ENCODE peak calls at places on chromosomes 3 and 15, in eight cellular contexts. E is osteocyte, O is psoas muscle, H is GM23338, F is GM13977, Y is mucosa of descending colon, L is heart left ventricle, R is WERI-Rb-1. K is an unnamed sample.

GRCh38 chr3:73070675-73071575 is 9.5 kb downstream of the EBLN2 start:
- DNase-seq in E (no peak), O (no peak), H (no peak), F (no peak), Y (no peak), L (no peak), R (no peak), K (no peak)

GRCh38 chr3:158313344-158313927 is 203.5 kb downstream of the RSRC1 start:
- DNase-seq in E (no peak), O (no peak), H (peak), F (peak), Y (no peak), L (no peak), R (peak), K (no peak)

GRCh38 chr15:35320911-35321310 is 225.1 kb downstream of the DPH6 start:
- DNase-seq in E (no peak), O (no peak), H (no peak), F (no peak), Y (no peak), L (no peak), R (no peak), K (no peak)

GRCh38 chr15:43081283-43081682 is 24.6 kb downstream of the UBR1 start:
- DNase-seq in E (no peak), O (no peak), H (no peak), F (no peak), Y (no peak), L (no peak), R (no peak), K (no peak)

GRCh38 chr3:166837535-166837934 is 542.6 kb downstream of the ZBBX start:
- DNase-seq in E (no peak), O (no peak), H (peak), F (peak), Y (no peak), L (no peak), R (peak), K (no peak)

GRCh38 chr15:38471974-38472373 is 18.0 kb downstream of the FAM98B start:
- DNase-seq in E (no peak), O (no peak), H (no peak), F (no peak), Y (no peak), L (no peak), R (no peak), K (no peak)

GRCh38 chr3:66885326-66886000 is 112.6 kb upstream of the KBTBD8 start:
- DNase-seq in E (no peak), O (no peak), H (peak), F (no peak), Y (no peak), L (no peak), R (no peak), K (no peak)

GRCh38 chr3:170740726-170741591 is 129.0 kb downstream of the RPL22L1 start:
- DNase-seq in E (no peak), O (peak), H (no peak), F (no peak), Y (no peak), L (peak), R (no peak), K (no peak)

GRCh38 chr3:38084019-38084968 is 45.3 kb downstream of the DLEC1 start:
- DNase-seq in E (no peak), O (peak), H (no peak), F (no peak), Y (no peak), L (no peak), R (no peak), K (peak)

GRCh38 chr3:12138044-12138443 is 20.7 kb downstream of the TIMP4 start:
- DNase-seq in E (no peak), O (no peak), H (peak), F (no peak), Y (no peak), L (no peak), R (peak), K (peak)

GRCh38 chr3:108036984-108037741 is 53.7 kb downstream of the CD47 start:
- DNase-seq in E (no peak), O (no peak), H (no peak), F (peak), Y (no peak), L (no peak), R (peak), K (no peak)

GRCh38 chr3:16697437-16698258 is 92.4 kb upstream of the DAZL start:
- DNase-seq in E (no peak), O (no peak), H (peak), F (no peak), Y (no peak), L (no peak), R (no peak), K (no peak)

GRCh38 chr3:41338276-41338675 is 139.0 kb downstream of the CTNNB1 start:
- DNase-seq in E (no peak), O (no peak), H (no peak), F (no peak), Y (no peak), L (no peak), R (no peak), K (no peak)

GRCh38 chr3:192928720-192929119 is 11.1 kb upstream of the MB21D2 start:
- DNase-seq in E (no peak), O (no peak), H (no peak), F (no peak), Y (no peak), L (no peak), R (no peak), K (no peak)

GRCh38 chr3:143016321-143016972 is 15.1 kb downstream of the U2SURP start:
- DNase-seq in E (no peak), O (no peak), H (peak), F (no peak), Y (no peak), L (no peak), R (no peak), K (no peak)

GRCh38 chr3:11757441-11757875 is 89.2 kb downstream of the TAMM41 start:
- DNase-seq in E (no peak), O (peak), H (no peak), F (no peak), Y (no peak), L (no peak), R (peak), K (no peak)

GRCh38 chr3:161171639-161172552 is 49.2 kb upstream of the NMD3 start:
- DNase-seq in E (no peak), O (no peak), H (peak), F (no peak), Y (no peak), L (no peak), R (no peak), K (no peak)

GRCh38 chr3:119794971-119795612 is 13.2 kb downstream of the NR1I2 start:
- DNase-seq in E (peak), O (no peak), H (peak), F (no peak), Y (peak), L (no peak), R (no peak), K (no peak)

GRCh38 chr3:41248525-41248924 is 49.2 kb downstream of the CTNNB1 start:
- DNase-seq in E (no peak), O (no peak), H (no peak), F (no peak), Y (no peak), L (no peak), R (no peak), K (no peak)

GRCh38 chr3:132444333-132444732 is 27.0 kb downstream of the DNAJC13 start:
- DNase-seq in E (no peak), O (no peak), H (no peak), F (no peak), Y (no peak), L (no peak), R (no peak), K (no peak)

GRCh38 chr15:53976844-53977392 is 1.3 kb upstream of the UNC13C start:
- DNase-seq in E (no peak), O (peak), H (peak), F (no peak), Y (peak), L (no peak), R (peak), K (no peak)

GRCh38 chr3:59774613-59775012 is 724.8 kb upstream of the CFAP20DC start:
- DNase-seq in E (no peak), O (no peak), H (no peak), F (no peak), Y (no peak), L (no peak), R (no peak), K (no peak)

GRCh38 chr3:51283421-51283820 is 101.7 kb upstream of the MANF start:
- DNase-seq in E (no peak), O (no peak), H (no peak), F (no peak), Y (no peak), L (no peak), R (peak), K (no peak)

GRCh38 chr3:71247221-71247947 is 336.1 kb downstream of the FOXP1 start:
- DNase-seq in E (no peak), O (no peak), H (peak), F (no peak), Y (no peak), L (no peak), R (no peak), K (no peak)

GRCh38 chr15:67063689-67064606 is 1.5 kb upstream of the SMAD3 start:
- DNase-seq in E (no peak), O (peak), H (peak), F (no peak), Y (peak), L (peak), R (no peak), K (peak)

GRCh38 chr15:93943607-93944006 is 287.8 kb upstream of the MCTP2 start:
- DNase-seq in E (no peak), O (no peak), H (no peak), F (no peak), Y (no peak), L (no peak), R (no peak), K (no peak)

GRCh38 chr15:89998923-89999675 is 2.0 kb upstream of the ZNF710 start:
- DNase-seq in E (no peak), O (no peak), H (no peak), F (no peak), Y (no peak), L (no peak), R (no peak), K (peak)

GRCh38 chr3:56115698-56116097 is 352.6 kb downstream of the ERC2 start:
- DNase-seq in E (no peak), O (no peak), H (peak), F (no peak), Y (no peak), L (no peak), R (no peak), K (no peak)

DNA sequence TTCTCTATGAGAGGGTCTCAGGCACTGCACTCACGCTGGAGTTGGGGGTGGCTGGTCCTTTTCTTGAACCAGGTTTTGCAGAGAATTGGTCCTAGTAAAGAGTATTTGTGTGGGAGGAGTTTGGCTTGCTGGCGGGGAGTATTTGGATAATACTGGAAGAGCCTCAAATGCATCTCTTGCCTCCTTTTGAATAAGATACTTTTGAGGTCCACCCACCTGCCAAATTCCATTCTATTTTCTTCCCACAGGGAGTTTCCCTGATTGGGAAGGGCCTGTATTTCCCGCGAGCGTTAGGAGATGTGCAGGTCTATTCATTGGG is 452 bp upstream of the RASA2 start:
- DNase-seq in E (no peak), O (no peak), H (no peak), F (no peak), Y (no peak), L (no peak), R (no peak), K (no peak)
- TF ChIP-seq CTCF in E (no peak), O (no peak), H (no peak), F (no peak), Y (no peak), L (no peak), R (no peak), K (no peak)

DNA sequence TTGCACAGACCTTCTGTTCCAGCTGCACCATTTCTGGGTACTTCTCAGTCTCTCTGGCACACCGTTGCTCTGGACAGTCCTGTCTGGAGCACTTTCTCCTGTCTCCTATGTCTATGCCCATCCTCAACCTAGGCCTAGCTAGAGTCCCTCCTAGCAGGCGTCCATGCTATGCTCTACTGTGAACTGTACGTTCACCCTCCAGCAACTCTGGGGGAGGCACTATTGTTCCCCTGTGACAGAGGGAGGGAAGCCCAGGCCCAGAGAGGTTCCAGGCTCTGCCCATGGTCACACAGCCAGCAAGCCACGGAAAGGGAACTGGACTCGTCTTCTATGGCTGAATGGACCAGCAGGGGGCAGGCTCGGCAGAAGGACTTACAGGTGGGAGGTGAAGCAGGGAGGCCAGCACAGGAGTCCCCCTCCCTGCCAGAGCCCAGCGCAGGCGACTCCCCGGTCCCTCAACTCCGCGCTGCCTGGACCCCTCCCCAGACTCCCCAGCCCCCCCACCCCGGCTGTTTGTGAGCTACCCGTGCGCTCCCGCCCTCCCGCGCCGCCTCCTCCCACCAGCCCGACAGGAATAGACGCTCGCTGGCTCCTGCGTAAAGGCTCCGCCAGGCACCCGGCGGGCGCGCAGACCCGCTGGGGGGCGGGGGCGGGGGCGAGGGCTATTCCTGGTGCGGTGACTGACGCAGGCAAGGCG is 1.7 kb upstream of the LINGO1 start:
- DNase-seq in E (no peak), O (peak), H (peak), F (peak), Y (peak), L (peak), R (peak), K (peak)
- TF ChIP-seq CTCF in E (peak), O (peak), H (peak), F (peak), Y (peak), L (peak), R (peak), K (peak)

DNA sequence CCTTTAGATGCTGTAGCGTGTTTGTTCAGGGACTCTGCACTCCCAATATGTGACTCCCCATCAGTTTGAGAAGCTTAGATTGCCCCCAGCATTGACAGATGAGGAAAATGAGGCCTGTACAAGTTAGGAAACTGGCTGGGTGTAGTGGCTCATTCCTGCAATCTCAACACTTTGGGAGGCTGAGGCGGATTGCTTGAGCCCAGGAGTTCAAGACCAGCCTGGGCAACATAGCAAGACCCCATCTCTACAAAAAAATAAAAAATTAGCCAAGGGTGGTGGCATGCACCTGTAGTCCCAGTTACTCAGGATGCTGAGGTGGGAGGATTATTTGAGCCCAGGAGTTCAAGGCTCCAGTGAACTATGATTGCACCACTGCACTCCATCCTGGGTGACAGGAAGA is 14.0 kb upstream of the PTPN23 start:
- DNase-seq in E (no peak), O (no peak), H (no peak), F (no peak), Y (no peak), L (no peak), R (no peak), K (no peak)
- TF ChIP-seq CTCF in E (no peak), O (no peak), H (no peak), F (no peak), Y (no peak), L (no peak), R (no peak), K (no peak)

GRCh38 chr3:148931574-148931973 is 59.8 kb upstream of the GYG1 start:
- DNase-seq in E (no peak), O (no peak), H (peak), F (no peak), Y (no peak), L (no peak), R (no peak), K (no peak)
- TF ChIP-seq CTCF in E (no peak), O (no peak), H (peak), F (no peak), Y (no peak), L (no peak), R (no peak), K (no peak)

K was measured in activated CD8-positive, alpha-beta T cell treated with anti-CD3 and anti-CD28 coated beads for 36 hours.